ENCODE peak calls at places on chromosomes 5 and 9, in eight cellular contexts. One of them, this sample, is unnamed.

GRCh38 chr9:71685394-71685793 is 82.9 kb downstream of the CEMIP2 start:
- DNase-seq in pancreas: no peak
- DNase-seq in H9: no peak
- DNase-seq in Peyer's patch: peak; percentile 62
- DNase-seq in lower lobe of right lung: no peak
- DNase-seq in foreskin keratinocyte: no peak
- DNase-seq in cardiac muscle cell: no peak
- DNase-seq in psoas muscle: no peak
- DNase-seq in this sample: no peak

GRCh38 chr5:6729400-6730310 is 16.4 kb downstream of the TENT4A start:
- DNase-seq in psoas muscle: peak; percentile 50
- DNase-seq in Peyer's patch: peak; percentile 67
- DNase-seq in H9: no peak
- DNase-seq in pancreas: no peak
- DNase-seq in foreskin keratinocyte: no peak
- DNase-seq in lower lobe of right lung: no peak
- DNase-seq in cardiac muscle cell: no peak
- DNase-seq in this sample: no peak

GRCh38 chr9:2481216-2481615 is 140.4 kb upstream of the VLDLR start:
- DNase-seq in H9: no peak
- DNase-seq in Peyer's patch: no peak
- DNase-seq in pancreas: no peak
- DNase-seq in lower lobe of right lung: no peak
- DNase-seq in psoas muscle: no peak
- DNase-seq in foreskin keratinocyte: no peak
- DNase-seq in cardiac muscle cell: no peak
- DNase-seq in this sample: no peak

GRCh38 chr5:108753331-108753730 is 5.6 kb downstream of the FER start:
- DNase-seq in cardiac muscle cell: no peak
- DNase-seq in Peyer's patch: no peak
- DNase-seq in lower lobe of right lung: no peak
- DNase-seq in pancreas: no peak
- DNase-seq in H9: no peak
- DNase-seq in foreskin keratinocyte: no peak
- DNase-seq in psoas muscle: no peak
- DNase-seq in this sample: no peak

GRCh38 chr5:1244976-1245375 is 19.8 kb downstream of the SLC6A18 start:
- DNase-seq in H9: no peak
- DNase-seq in foreskin keratinocyte: no peak
- DNase-seq in cardiac muscle cell: no peak
- DNase-seq in pancreas: peak; percentile 49
- DNase-seq in Peyer's patch: no peak
- DNase-seq in psoas muscle: no peak
- DNase-seq in lower lobe of right lung: no peak
- DNase-seq in this sample: no peak

GRCh38 chr5:32428426-32428825 is 16.1 kb downstream of the ZFR start:
- DNase-seq in Peyer's patch: no peak
- DNase-seq in lower lobe of right lung: no peak
- DNase-seq in psoas muscle: no peak
- DNase-seq in pancreas: no peak
- DNase-seq in foreskin keratinocyte: no peak
- DNase-seq in H9: no peak
- DNase-seq in cardiac muscle cell: no peak
- DNase-seq in this sample: no peak

GRCh38 chr9:116469128-116469527 is 218.0 kb upstream of the TRIM32 start:
- DNase-seq in foreskin keratinocyte: no peak
- DNase-seq in H9: no peak
- DNase-seq in pancreas: no peak
- DNase-seq in Peyer's patch: no peak
- DNase-seq in cardiac muscle cell: no peak
- DNase-seq in psoas muscle: no peak
- DNase-seq in lower lobe of right lung: no peak
- DNase-seq in this sample: no peak

GRCh38 chr5:61667523-61668229 is 335.6 kb downstream of the ZSWIM6 start:
- DNase-seq in psoas muscle: no peak
- DNase-seq in Peyer's patch: no peak
- DNase-seq in pancreas: no peak
- DNase-seq in lower lobe of right lung: no peak
- DNase-seq in H9: no peak
- DNase-seq in foreskin keratinocyte: no peak
- DNase-seq in cardiac muscle cell: peak; percentile 26
- DNase-seq in this sample: no peak

GRCh38 chr5:125269926-125270325 is 523.5 kb upstream of the ZNF608 start:
- DNase-seq in cardiac muscle cell: no peak
- DNase-seq in psoas muscle: no peak
- DNase-seq in Peyer's patch: no peak
- DNase-seq in H9: no peak
- DNase-seq in foreskin keratinocyte: peak; percentile 22
- DNase-seq in lower lobe of right lung: no peak
- DNase-seq in pancreas: no peak
- DNase-seq in this sample: no peak

GRCh38 chr5:10406636-10407035 is 35.0 kb upstream of the ROPN1L start:
- DNase-seq in pancreas: no peak
- DNase-seq in H9: no peak
- DNase-seq in lower lobe of right lung: no peak
- DNase-seq in cardiac muscle cell: no peak
- DNase-seq in psoas muscle: no peak
- DNase-seq in foreskin keratinocyte: peak; percentile 93
- DNase-seq in Peyer's patch: no peak
- DNase-seq in this sample: no peak

GRCh38 chr9:133677126-133678010 is 41.2 kb downstream of the DBH start:
- DNase-seq in H9: no peak
- DNase-seq in cardiac muscle cell: no peak
- DNase-seq in Peyer's patch: peak; percentile 69
- DNase-seq in pancreas: peak; percentile 47
- DNase-seq in foreskin keratinocyte: no peak
- DNase-seq in lower lobe of right lung: peak; percentile 20
- DNase-seq in psoas muscle: no peak
- DNase-seq in this sample: no peak

GRCh38 chr9:80550181-80550580 is 978.4 kb downstream of the TLE4 start:
- DNase-seq in H9: no peak
- DNase-seq in lower lobe of right lung: no peak
- DNase-seq in psoas muscle: no peak
- DNase-seq in Peyer's patch: no peak
- DNase-seq in cardiac muscle cell: no peak
- DNase-seq in foreskin keratinocyte: no peak
- DNase-seq in pancreas: no peak
- DNase-seq in this sample: no peak

GRCh38 chr5:147044868-147045267 is 166.3 kb upstream of the PPP2R2B start:
- DNase-seq in H9: no peak
- DNase-seq in cardiac muscle cell: no peak
- DNase-seq in pancreas: no peak
- DNase-seq in Peyer's patch: no peak
- DNase-seq in foreskin keratinocyte: no peak
- DNase-seq in lower lobe of right lung: no peak
- DNase-seq in psoas muscle: no peak
- DNase-seq in this sample: no peak

GRCh38 chr5:128287740-128288139 is 204.2 kb downstream of the SLC12A2 start:
- DNase-seq in lower lobe of right lung: no peak
- DNase-seq in pancreas: no peak
- DNase-seq in Peyer's patch: no peak
- DNase-seq in psoas muscle: no peak
- DNase-seq in H9: no peak
- DNase-seq in foreskin keratinocyte: no peak
- DNase-seq in cardiac muscle cell: no peak
- DNase-seq in this sample: no peak

GRCh38 chr5:173513521-173513991 is 102.9 kb downstream of the BOD1 start:
- DNase-seq in Peyer's patch: no peak
- DNase-seq in lower lobe of right lung: no peak
- DNase-seq in foreskin keratinocyte: no peak
- DNase-seq in cardiac muscle cell: peak; percentile 25
- DNase-seq in H9: no peak
- DNase-seq in pancreas: no peak
- DNase-seq in psoas muscle: no peak
- DNase-seq in this sample: no peak

GRCh38 chr5:178123987-178124925 is 6.6 kb upstream of the RMND5B start:
- DNase-seq in psoas muscle: no peak
- DNase-seq in foreskin keratinocyte: no peak
- DNase-seq in lower lobe of right lung: no peak
- DNase-seq in H9: no peak
- DNase-seq in pancreas: no peak
- DNase-seq in cardiac muscle cell: no peak
- DNase-seq in Peyer's patch: no peak
- DNase-seq in this sample: no peak

GRCh38 chr9:36137392-36138004 is 965 bp downstream of the GLIPR2 start:
- DNase-seq in lower lobe of right lung: no peak
- DNase-seq in Peyer's patch: peak; percentile 47
- DNase-seq in H9: no peak
- DNase-seq in pancreas: no peak
- DNase-seq in psoas muscle: peak; percentile 40
- DNase-seq in cardiac muscle cell: peak; percentile 28
- DNase-seq in foreskin keratinocyte: no peak
- DNase-seq in this sample: no peak

GRCh38 chr9:120708526-120709224 is 5.6 kb downstream of the MEGF9 start:
- DNase-seq in lower lobe of right lung: no peak
- DNase-seq in psoas muscle: no peak
- DNase-seq in pancreas: no peak
- DNase-seq in cardiac muscle cell: peak; percentile 76
- DNase-seq in H9: no peak
- DNase-seq in Peyer's patch: no peak
- DNase-seq in foreskin keratinocyte: peak; percentile 92
- DNase-seq in this sample: no peak

DNA sequence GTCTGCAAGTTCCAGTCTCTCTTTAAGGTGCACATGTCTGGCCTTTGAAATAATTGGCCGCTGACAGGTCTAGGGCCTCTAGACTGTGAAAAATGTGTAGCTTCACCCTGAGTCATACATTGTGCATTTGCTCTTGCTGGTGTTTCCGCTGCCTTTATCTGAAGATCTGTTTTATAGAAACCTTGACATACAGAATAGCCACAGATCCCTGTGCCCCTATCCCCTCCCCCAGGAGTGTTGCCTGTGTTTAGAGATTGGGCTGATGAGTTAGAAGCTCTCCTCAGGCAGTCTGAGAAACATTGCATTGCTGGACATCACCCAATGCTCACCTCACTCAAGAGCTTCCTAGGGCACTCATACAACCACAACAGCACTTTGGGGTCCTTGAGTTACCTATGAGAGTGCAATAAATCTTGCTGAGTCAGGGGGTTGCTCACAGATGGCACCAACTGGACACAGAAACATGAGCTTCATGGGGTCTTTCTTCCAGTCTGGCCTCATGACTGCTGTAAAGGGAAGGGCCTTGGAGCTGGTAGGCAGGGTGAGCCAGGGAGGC is 3.8 kb upstream of the ZNF782 start:
- DNase-seq in psoas muscle: no peak
- DNase-seq in H9: no peak
- DNase-seq in foreskin keratinocyte: peak; percentile 91
- DNase-seq in cardiac muscle cell: peak; percentile 43
- DNase-seq in lower lobe of right lung: no peak
- DNase-seq in pancreas: no peak
- DNase-seq in Peyer's patch: no peak
- DNase-seq in this sample: peak; percentile 45
- TF ChIP-seq CTCF in psoas muscle: no peak
- TF ChIP-seq CTCF in H9: no peak
- TF ChIP-seq CTCF in foreskin keratinocyte: no peak
- TF ChIP-seq CTCF in cardiac muscle cell: no peak
- TF ChIP-seq CTCF in lower lobe of right lung: no peak
- TF ChIP-seq CTCF in pancreas: no peak
- TF ChIP-seq CTCF in Peyer's patch: no peak
- TF ChIP-seq CTCF in this sample: no peak

GRCh38 chr9:76911971-76912370 is 6.1 kb upstream of the PRUNE2 start:
- DNase-seq in cardiac muscle cell: no peak
- DNase-seq in H9: no peak
- DNase-seq in pancreas: no peak
- DNase-seq in Peyer's patch: no peak
- DNase-seq in lower lobe of right lung: no peak
- DNase-seq in foreskin keratinocyte: peak; percentile 42
- DNase-seq in psoas muscle: no peak
- DNase-seq in this sample: no peak

GRCh38 chr9:76916231-76916630 is 10.3 kb upstream of the PRUNE2 start:
- DNase-seq in H9: no peak
- DNase-seq in foreskin keratinocyte: no peak
- DNase-seq in lower lobe of right lung: no peak
- DNase-seq in psoas muscle: no peak
- DNase-seq in Peyer's patch: no peak
- DNase-seq in cardiac muscle cell: no peak
- DNase-seq in pancreas: no peak
- DNase-seq in this sample: no peak

GRCh38 chr9:76910861-76911260 is 4.9 kb upstream of the PRUNE2 start:
- DNase-seq in psoas muscle: no peak
- DNase-seq in H9: no peak
- DNase-seq in foreskin keratinocyte: no peak
- DNase-seq in Peyer's patch: no peak
- DNase-seq in pancreas: no peak
- DNase-seq in lower lobe of right lung: no peak
- DNase-seq in cardiac muscle cell: no peak
- DNase-seq in this sample: no peak

GRCh38 chr9:76912631-76913275 is 6.8 kb upstream of the PRUNE2 start:
- DNase-seq in H9: no peak
- DNase-seq in cardiac muscle cell: peak; percentile 62
- DNase-seq in psoas muscle: no peak
- DNase-seq in lower lobe of right lung: no peak
- DNase-seq in foreskin keratinocyte: peak; percentile 20
- DNase-seq in pancreas: no peak
- DNase-seq in Peyer's patch: no peak
- DNase-seq in this sample: no peak

DNA sequence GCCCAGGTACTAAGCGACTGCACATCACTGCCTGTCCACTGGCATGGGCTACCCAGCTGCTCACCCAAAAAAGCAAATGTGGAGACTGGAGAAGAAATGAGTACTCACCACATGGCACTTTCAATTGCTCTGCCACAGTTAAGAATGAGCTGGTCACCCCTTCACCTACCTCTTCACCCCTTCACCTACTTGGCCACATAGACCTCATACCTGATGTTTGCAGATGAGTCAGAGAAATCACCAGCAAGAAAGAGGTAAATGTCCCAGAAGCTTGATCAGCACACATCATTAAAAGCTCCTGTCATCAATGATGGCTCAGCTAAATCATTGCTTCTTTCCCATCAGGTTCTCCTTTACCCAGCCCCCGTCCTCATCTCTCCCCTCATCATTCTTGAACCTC is 7.6 kb upstream of the PRUNE2 start:
- DNase-seq in H9: no peak
- DNase-seq in pancreas: no peak
- DNase-seq in cardiac muscle cell: no peak
- DNase-seq in psoas muscle: no peak
- DNase-seq in foreskin keratinocyte: no peak
- DNase-seq in lower lobe of right lung: no peak
- DNase-seq in Peyer's patch: no peak
- DNase-seq in this sample: no peak
- H3K27me3 ChIP-seq in H9: no peaks in the 10 kb centered on the region
- H3K27me3 ChIP-seq in pancreas: no peaks in the 10 kb centered on the region
- H3K27me3 ChIP-seq in cardiac muscle cell: peaks cover 16% of the 10 kb centered on the region
- H3K27me3 ChIP-seq in psoas muscle: peaks cover 4% of the 10 kb centered on the region
- H3K27me3 ChIP-seq in foreskin keratinocyte: peaks cover 43% of the 10 kb centered on the region
- H3K27me3 ChIP-seq in lower lobe of right lung: no peaks in the 10 kb centered on the region
- H3K27me3 ChIP-seq in Peyer's patch: no peaks in the 10 kb centered on the region
- H3K27me3 ChIP-seq in this sample: peaks cover 7% of the 10 kb centered on the region

GRCh38 chr5:14362511-14362910 is 219.1 kb upstream of the OTULINL start:
- DNase-seq in cardiac muscle cell: no peak
- DNase-seq in Peyer's patch: no peak
- DNase-seq in pancreas: no peak
- DNase-seq in foreskin keratinocyte: no peak
- DNase-seq in psoas muscle: no peak
- DNase-seq in lower lobe of right lung: no peak
- DNase-seq in H9: no peak
- DNase-seq in this sample: no peak
- TF ChIP-seq CTCF in cardiac muscle cell: no peak
- TF ChIP-seq CTCF in Peyer's patch: no peak
- TF ChIP-seq CTCF in pancreas: no peak
- TF ChIP-seq CTCF in foreskin keratinocyte: no peak
- TF ChIP-seq CTCF in psoas muscle: no peak
- TF ChIP-seq CTCF in lower lobe of right lung: no peak
- TF ChIP-seq CTCF in H9: no peak
- TF ChIP-seq CTCF in this sample: no peak

GRCh38 chr9:136189394-136190236 is 15.3 kb downstream of the LHX3 start:
- DNase-seq in lower lobe of right lung: no peak
- DNase-seq in cardiac muscle cell: no peak
- DNase-seq in foreskin keratinocyte: no peak
- DNase-seq in psoas muscle: no peak
- DNase-seq in pancreas: peak; percentile 43
- DNase-seq in H9: no peak
- DNase-seq in Peyer's patch: no peak
- DNase-seq in this sample: no peak
- H3K27me3 ChIP-seq in lower lobe of right lung: peaks cover 92% of the 10 kb centered on the region
- H3K27me3 ChIP-seq in cardiac muscle cell: peaks cover 57% of the 10 kb centered on the region
- H3K27me3 ChIP-seq in foreskin keratinocyte: peaks cover 78% of the 10 kb centered on the region
- H3K27me3 ChIP-seq in psoas muscle: no peaks in the 10 kb centered on the region
- H3K27me3 ChIP-seq in pancreas: peaks cover 22% of the 10 kb centered on the region
- H3K27me3 ChIP-seq in H9: peaks cover 34% of the 10 kb centered on the region
- H3K27me3 ChIP-seq in Peyer's patch: peaks cover 26% of the 10 kb centered on the region
- H3K27me3 ChIP-seq in this sample: peaks cover 71% of the 10 kb centered on the region